ENCODE peak calls at places on chromosomes 3 and 15, in five cellular contexts. X is endothelial cell of umbilical vein, D is esophagus squamous epithelium, W is left ventricle myocardium inferior, A is tibial artery. I is an unnamed sample.

GRCh38 chr3:157152438-157152837 is 7.5 kb downstream of the CCNL1 start:
- DNase-seq in X (no peak), D (no peak), W (no peak), A (no peak), I (no peak)

GRCh38 chr3:58005662-58006061 is 2.6 kb upstream of the FLNB start:
- DNase-seq in X (peak), D (no peak), W (no peak), A (no peak), I (no peak)

GRCh38 chr3:154137036-154137435 is 15.8 kb downstream of the ARHGEF26 start:
- DNase-seq in X (no peak), D (no peak), W (no peak), A (no peak), I (no peak)

GRCh38 chr3:122014741-122015140 is 7.3 kb downstream of the ILDR1 start:
- DNase-seq in X (no peak), D (no peak), W (no peak), A (no peak), I (no peak)

GRCh38 chr15:69853572-69853971 is 244.1 kb downstream of the TLE3 start:
- DNase-seq in X (no peak), D (no peak), W (no peak), A (no peak), I (no peak)

GRCh38 chr15:87764461-87765236 is 491.9 kb downstream of the NTRK3 start:
- DNase-seq in X (no peak), D (no peak), W (no peak), A (no peak), I (no peak)

GRCh38 chr3:66971891-66972551 is 26.1 kb upstream of the KBTBD8 start:
- DNase-seq in X (peak), D (peak), W (peak), A (peak), I (no peak)

GRCh38 chr3:23395115-23395514 is 192.0 kb downstream of the UBE2E2 start:
- DNase-seq in X (no peak), D (no peak), W (no peak), A (no peak), I (no peak)

GRCh38 chr3:154571827-154572226 is 141.8 kb upstream of the GPR149 start:
- DNase-seq in X (no peak), D (no peak), W (no peak), A (no peak), I (no peak)

GRCh38 chr3:129602730-129603560 is 3.5 kb downstream of the PLXND1 start:
- DNase-seq in X (peak), D (no peak), W (peak), A (peak), I (no peak)

DNA sequence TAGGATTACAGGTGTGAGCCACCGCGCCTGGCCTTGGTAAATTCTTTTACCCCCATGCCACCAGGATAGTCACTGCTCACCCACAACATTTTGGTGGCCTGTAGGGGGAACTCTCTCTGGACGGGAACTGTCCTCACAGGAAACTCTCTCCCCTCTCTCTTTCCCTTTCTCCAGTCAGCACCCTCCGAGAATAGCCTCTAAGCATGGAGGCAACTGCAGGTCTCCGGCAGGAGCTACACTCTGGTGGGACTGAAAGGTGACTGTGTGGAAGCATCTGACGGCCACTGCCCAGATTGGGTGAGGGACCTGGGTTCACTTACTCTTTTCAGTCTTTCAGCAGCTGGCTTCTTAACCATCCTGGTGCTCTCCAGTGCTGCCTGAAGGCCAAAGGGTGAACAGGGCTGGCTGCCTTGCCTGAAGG is 21.3 kb downstream of the TRANK1 start:
- DNase-seq in X (no peak), D (no peak), W (no peak), A (no peak), I (no peak)
- TF ChIP-seq CTCF in X (peak), D (no peak), W (no peak), A (no peak), I (no peak)

GRCh38 chr15:100602064-100602821 is at the start of the genes ASB7 and LINS1:
- DNase-seq in X (peak), D (peak), W (peak), A (peak), I (peak)
- TF ChIP-seq CTCF in X (no peak), D (no peak), W (no peak), A (no peak), I (no peak)

DNA sequence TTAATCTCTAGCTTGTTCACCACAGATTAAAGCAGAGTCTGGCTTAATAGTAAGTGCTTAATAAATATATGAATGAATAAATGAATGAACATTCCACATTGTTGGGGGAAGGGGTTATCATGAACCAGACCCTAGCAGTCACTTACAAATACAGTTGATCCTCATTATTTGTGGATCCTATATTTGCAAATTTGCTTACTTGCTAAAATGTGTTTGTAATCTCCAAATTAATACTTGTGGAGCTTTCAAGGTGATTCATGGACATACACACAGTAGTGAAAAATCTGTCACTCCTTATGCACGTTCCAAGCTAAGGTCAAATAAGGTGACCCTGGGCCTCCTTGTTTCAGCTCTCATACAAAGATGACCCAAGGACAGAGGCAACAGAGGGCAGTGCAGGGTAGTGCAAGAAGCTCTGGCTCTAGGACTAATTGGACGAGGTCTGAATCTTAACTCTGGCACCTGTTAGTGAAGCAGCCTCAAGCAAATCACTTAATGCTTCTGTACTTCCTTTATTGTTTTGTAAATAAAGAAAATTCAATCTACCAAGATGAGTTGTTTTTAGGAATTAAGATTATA is 112.8 kb upstream of the C2CD4B start:
- DNase-seq in X (no peak), D (no peak), W (no peak), A (no peak), I (no peak)
- TF ChIP-seq CTCF in X (no peak), D (no peak), W (peak), A (no peak), I (no peak)

GRCh38 chr3:1252061-1252430 is 159.2 kb downstream of the CNTN6 start:
- DNase-seq in X (no peak), D (no peak), W (no peak), A (no peak), I (no peak)

GRCh38 chr3:1251282-1252060 is 158.6 kb downstream of the CNTN6 start:
- DNase-seq in X (no peak), D (no peak), W (no peak), A (no peak), I (no peak)
- TF ChIP-seq CTCF in X (no peak), D (no peak), W (no peak), A (no peak), I (no peak)

GRCh38 chr3:111864821-111865656 is 6.0 kb downstream of the PHLDB2 start:
- DNase-seq in X (peak), D (no peak), W (no peak), A (no peak), I (no peak)
- TF ChIP-seq CTCF in X (no peak), D (no peak), W (peak), A (peak), I (no peak)

DNA sequence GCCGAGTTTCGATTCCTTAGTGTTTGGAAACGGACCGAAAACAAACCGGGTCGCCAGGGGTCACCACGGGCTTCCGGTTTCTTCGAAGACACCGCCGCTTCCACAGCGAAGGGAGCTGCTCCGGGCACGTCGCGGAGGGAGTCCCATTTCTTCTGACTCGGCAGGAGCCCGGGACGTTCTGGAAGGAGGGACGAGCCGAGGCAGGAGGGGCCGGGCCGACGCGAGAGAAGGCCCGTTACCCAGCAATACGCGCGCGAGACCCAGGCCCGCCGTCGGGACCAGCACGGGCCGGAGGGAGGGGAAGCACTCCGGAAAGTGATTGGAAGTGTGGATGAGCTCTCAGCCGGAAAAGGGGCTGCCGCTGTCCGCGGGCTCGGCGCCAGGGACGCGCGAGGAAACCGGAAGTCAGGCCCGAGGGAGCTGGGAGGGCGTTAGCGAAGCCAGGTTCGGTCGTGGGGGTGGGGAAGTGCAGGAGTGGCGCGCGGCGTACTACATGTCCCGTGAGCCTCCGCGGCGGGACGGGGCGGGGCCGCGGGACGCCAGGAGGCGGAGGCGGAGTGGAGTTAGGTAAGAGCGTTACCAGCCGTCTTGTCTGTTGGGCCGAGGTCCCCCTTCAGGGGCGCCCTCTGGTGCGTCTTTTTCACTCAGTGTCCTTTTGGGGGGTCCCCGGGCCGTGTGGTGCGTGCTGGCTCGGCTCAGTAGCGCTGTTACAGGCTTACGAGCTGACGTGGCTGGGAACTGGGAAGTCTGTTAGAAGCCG is at the start of the genes AZI2 and ZCWPW2:
- DNase-seq in X (peak), D (peak), W (peak), A (peak), I (peak)
- TF ChIP-seq CTCF in X (no peak), D (no peak), W (peak), A (peak), I (no peak)

I was measured in omental fat pad.